ENCODE peak calls at places on chromosomes 3 and 15, in six cellular contexts. B, Z, P, M, V and Y are unnamed samples.

GRCh38 chr3:82012775-82013174 is 251.3 kb upstream of the GBE1 start:
- DNase-seq in P (no peak), V (no peak), Z (no peak), M (no peak), B (no peak), Y (peak)

GRCh38 chr15:81190922-81191507 is 5.7 kb upstream of the IL16 start:
- DNase-seq in B (no peak), V (no peak), P (no peak), M (no peak), Z (peak), Y (no peak)

GRCh38 chr3:197600796-197601565 is 45.2 kb upstream of the BDH1 start:
- DNase-seq in B (no peak), Z (no peak), P (no peak), M (no peak), V (no peak), Y (peak)

GRCh38 chr3:129824926-129825541 is 68.5 kb downstream of the TMCC1 start:
- DNase-seq in M (peak), B (no peak), P (no peak), V (peak), Z (no peak), Y (peak)

GRCh38 chr15:67212655-67213054 is 41.8 kb downstream of the AAGAB start:
- DNase-seq in M (no peak), Z (no peak), V (no peak), P (no peak), B (no peak), Y (no peak)

GRCh38 chr3:165225604-165226003 is 29.4 kb upstream of the SLITRK3 start:
- DNase-seq in V (no peak), P (no peak), M (no peak), Z (no peak), B (no peak), Y (no peak)

GRCh38 chr3:157174265-157174615 is 14.3 kb upstream of the CCNL1 start:
- DNase-seq in M (no peak), P (no peak), V (peak), Z (no peak), B (no peak), Y (peak)

GRCh38 chr3:164401923-164402322 is 676.4 kb downstream of the SI start:
- DNase-seq in V (no peak), B (no peak), M (no peak), Z (no peak), P (no peak), Y (no peak)

GRCh38 chr3:7508821-7509220 is 647.9 kb downstream of the GRM7 start:
- DNase-seq in B (no peak), M (no peak), V (no peak), P (no peak), Z (no peak), Y (peak)

GRCh38 chr3:142315083-142315482 is 89.7 kb upstream of the GK5 start:
- DNase-seq in P (peak), Z (no peak), V (no peak), M (no peak), B (no peak), Y (peak)

GRCh38 chr3:147369231-147369630 is 37.1 kb downstream of the ZIC4 start:
- DNase-seq in B (no peak), Z (no peak), P (no peak), V (no peak), M (no peak), Y (no peak)

GRCh38 chr3:88149516-88150362 is at the start of gene C3orf38:
- DNase-seq in P (peak), V (peak), B (peak), M (peak), Z (peak), Y (peak)

GRCh38 chr3:9886328-9886727 is 4.1 kb upstream of the JAGN1 start:
- DNase-seq in M (no peak), P (no peak), Z (no peak), B (no peak), V (no peak), Y (no peak)

GRCh38 chr3:123344175-123344908 is 104.5 kb downstream of the ADCY5 start:
- DNase-seq in P (no peak), M (no peak), B (peak), Z (no peak), V (no peak), Y (no peak)

GRCh38 chr3:94936023-94936580 is 873.2 kb downstream of the NSUN3 start:
- DNase-seq in B (no peak), P (no peak), V (no peak), Z (no peak), M (no peak), Y (peak)

GRCh38 chr15:68427366-68427765 is 4.6 kb downstream of the ITGA11 start:
- DNase-seq in P (no peak), Z (no peak), V (no peak), B (no peak), M (no peak), Y (no peak)

GRCh38 chr15:33561967-33562366 is 251.2 kb downstream of the RYR3 start:
- DNase-seq in V (no peak), M (no peak), B (no peak), P (no peak), Z (no peak), Y (no peak)

GRCh38 chr3:32614956-32615355 is 44.3 kb upstream of the DYNC1LI1 start:
- DNase-seq in M (no peak), B (no peak), Z (no peak), P (no peak), V (no peak), Y (peak)

GRCh38 chr3:18758047-18758704 is 333.0 kb upstream of the SATB1 start:
- DNase-seq in B (no peak), M (peak), Z (no peak), P (no peak), V (peak), Y (peak)

GRCh38 chr3:71006810-71007785 is 576.4 kb downstream of the FOXP1 start:
- DNase-seq in V (no peak), Z (no peak), M (no peak), P (no peak), B (no peak), Y (peak)

GRCh38 chr3:21484323-21485154 is 266.5 kb downstream of the ZNF385D start:
- DNase-seq in B (no peak), V (peak), P (no peak), Z (no peak), M (peak), Y (peak)

GRCh38 chr15:51089699-51090098 is 5.0 kb downstream of the TNFAIP8L3 start:
- DNase-seq in V (no peak), Z (no peak), P (no peak), M (no peak), B (no peak), Y (peak)

GRCh38 chr3:197501879-197502620 is 53.7 kb downstream of the BDH1 start:
- DNase-seq in B (peak), V (peak), M (peak), Z (no peak), P (no peak), Y (peak)

GRCh38 chr3:77204788-77205187 is 164.9 kb downstream of the ROBO2 start:
- DNase-seq in M (no peak), Z (no peak), V (no peak), B (no peak), P (no peak), Y (no peak)

GRCh38 chr15:31585231-31585630 is 258.6 kb downstream of the KLF13 start:
- DNase-seq in Z (no peak), V (no peak), B (no peak), M (no peak), P (no peak), Y (no peak)

GRCh38 chr3:169286992-169287391 is 376.5 kb downstream of the MECOM start:
- DNase-seq in P (no peak), M (no peak), B (no peak), V (no peak), Z (no peak), Y (no peak)

GRCh38 chr3:56763233-56763632 is 38.5 kb downstream of the ARHGEF3 start:
- DNase-seq in B (no peak), V (no peak), M (no peak), Z (no peak), P (no peak), Y (no peak)

GRCh38 chr3:155356594-155357370 is 63.3 kb upstream of the STRIT1 start:
- DNase-seq in P (no peak), B (no peak), M (no peak), Z (no peak), V (no peak), Y (no peak)

GRCh38 chr3:176430244-176430893 is 766.9 kb downstream of the TBL1XR1 start:
- DNase-seq in B (no peak), M (no peak), Z (no peak), V (peak), P (peak), Y (peak)

DNA sequence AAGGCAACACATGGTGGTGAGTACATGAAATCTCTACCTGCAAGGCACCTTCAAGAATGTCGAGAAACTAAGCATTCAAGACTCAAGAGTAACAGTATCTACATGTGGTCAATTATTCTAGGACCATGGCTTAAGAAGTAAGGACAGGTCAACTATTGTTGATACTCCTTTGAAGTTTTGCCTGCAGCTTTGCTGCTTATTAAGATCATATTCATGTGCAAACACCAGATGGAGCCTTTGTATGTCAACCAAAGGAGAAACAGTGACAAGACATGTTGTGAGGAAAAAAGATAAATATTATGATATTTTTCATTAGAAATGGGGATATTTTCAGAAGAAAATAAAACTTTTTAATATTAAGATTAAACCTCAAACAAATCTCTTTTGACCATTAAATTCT is 52.3 kb upstream of the FGF7 start:
- DNase-seq in P (no peak), B (no peak), V (peak), Z (no peak), M (no peak), Y (peak)
- TF ChIP-seq CTCF in P (peak), B (no peak), V (no peak), Z (no peak), M (no peak), Y (peak)

GRCh38 chr3:50261505-50261904 is 7.4 kb upstream of the SEMA3B start:
- DNase-seq in B (no peak), Z (no peak), V (no peak), M (no peak), P (no peak), Y (no peak)

GRCh38 chr3:50260027-50260941 is 8.7 kb upstream of the SEMA3B start:
- DNase-seq in Z (no peak), M (peak), P (no peak), B (peak), V (peak), Y (peak)

GRCh38 chr3:50259432-50260026 is 9.4 kb upstream of the SEMA3B start:
- DNase-seq in V (no peak), Z (no peak), P (no peak), M (no peak), B (no peak), Y (no peak)

GRCh38 chr3:50262778-50263177 is 6.2 kb upstream of the SEMA3B start:
- DNase-seq in M (no peak), V (no peak), P (no peak), Z (no peak), B (no peak), Y (no peak)

GRCh38 chr3:50260942-50261441 is 8.0 kb upstream of the SEMA3B start:
- DNase-seq in B (no peak), Z (no peak), V (no peak), M (no peak), P (no peak), Y (no peak)
- H3K4me3 ChIP-seq in B (peak), Z (peak), V (no peak), M (no peak), P (peak), Y (peak)

GRCh38 chr3:42749753-42750231 is 23.3 kb downstream of the CCDC13 start:
- DNase-seq in V (peak), P (no peak), M (no peak), B (no peak), Z (no peak), Y (peak)
- TF ChIP-seq CTCF in V (peak), P (peak), M (peak), B (peak), Z (peak), Y (peak)

DNA sequence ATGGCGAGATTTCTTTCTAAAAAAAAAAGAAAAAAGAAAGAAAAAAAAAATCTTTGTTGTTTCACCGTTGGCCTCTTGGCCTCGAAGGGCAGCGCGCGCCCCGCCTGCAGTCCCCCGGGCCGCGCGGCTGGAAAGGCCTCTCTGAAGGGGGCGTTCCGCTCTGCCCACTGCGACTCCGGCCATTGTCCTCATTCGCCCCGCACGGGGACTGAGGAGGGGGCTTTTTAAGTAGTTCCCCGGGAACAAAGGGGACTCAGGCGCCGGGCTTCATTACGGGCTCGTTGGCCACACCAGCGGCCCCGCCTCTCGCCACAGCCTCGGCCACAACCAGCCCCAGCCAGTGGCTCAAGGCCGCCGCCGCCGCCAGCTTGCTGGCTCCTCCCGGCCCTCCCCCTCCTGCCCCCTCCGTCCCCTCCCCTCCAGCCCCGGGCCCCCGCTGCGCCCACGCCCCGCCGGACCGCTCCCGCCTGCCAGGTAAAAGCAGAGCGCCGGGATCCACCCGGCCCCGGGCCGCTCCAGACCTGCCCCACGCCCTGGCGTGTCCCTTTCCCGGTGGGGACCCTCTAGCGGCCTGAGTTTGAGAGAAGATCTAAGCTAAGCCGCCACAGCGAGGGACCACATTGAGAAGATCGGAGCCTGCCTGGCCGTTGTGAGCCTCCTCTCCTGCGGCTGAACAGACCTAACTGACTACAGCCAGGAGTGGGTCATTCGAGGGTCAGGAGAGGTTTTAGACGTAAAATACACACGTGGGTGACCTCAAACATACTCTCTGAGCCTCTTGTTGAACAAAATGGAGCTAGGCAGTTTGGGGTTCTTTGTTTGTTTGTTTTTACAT is 54.1 kb downstream of the CPN2 start:
- DNase-seq in P (no peak), M (no peak), B (no peak), V (no peak), Z (no peak), Y (no peak)
- H3K4me3 ChIP-seq in P (no peak), M (peak), B (peak), V (no peak), Z (peak), Y (peak)

GRCh38 chr3:187708696-187709095 is 6.3 kb upstream of the RTP2 start:
- DNase-seq in P (no peak), M (no peak), Z (no peak), V (no peak), B (no peak), Y (no peak)

GRCh38 chr3:187713504-187713903 is 11.1 kb upstream of the RTP2 start:
- DNase-seq in Z (no peak), B (no peak), M (no peak), P (no peak), V (no peak), Y (peak)

GRCh38 chr3:187706966-187707365 is 4.6 kb upstream of the RTP2 start:
- DNase-seq in P (no peak), Z (no peak), V (peak), B (no peak), M (no peak), Y (no peak)

GRCh38 chr3:187705164-187705563 is 2.8 kb upstream of the RTP2 start:
- DNase-seq in V (no peak), Z (no peak), B (no peak), P (no peak), M (no peak), Y (peak)

DNA sequence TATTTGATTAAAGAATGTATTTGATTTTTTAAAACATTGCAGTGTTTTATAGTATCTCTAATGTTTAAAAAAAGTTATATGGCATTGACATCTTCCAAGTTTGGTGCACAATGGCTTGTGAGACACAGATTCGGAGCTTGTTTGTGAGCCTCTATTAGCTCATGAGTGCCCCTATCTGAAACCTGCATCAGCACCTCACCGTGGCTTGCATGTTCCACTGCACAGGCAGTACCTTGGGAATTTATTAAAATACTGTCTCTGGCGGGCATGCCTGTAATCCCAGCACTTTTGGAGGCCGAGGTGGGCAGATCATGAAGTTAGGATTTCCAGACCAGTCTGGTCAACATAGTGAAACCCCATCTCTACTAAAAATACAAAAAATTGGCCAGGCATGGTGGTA is 6.8 kb upstream of the RTP2 start:
- DNase-seq in V (no peak), M (no peak), B (no peak), Z (no peak), P (no peak), Y (no peak)
- TF ChIP-seq CTCF in V (no peak), M (no peak), B (no peak), Z (no peak), P (peak), Y (no peak)